ENCODE peak calls at places on chromosomes 7 and 10, in eight cellular contexts. B, U, D, Y, Q, G, M and T are unnamed samples.

GRCh38 chr10:102509387-102509786 is 5.6 kb downstream of the SUFU start:
- DNase-seq in U (no peak), M (no peak), Q (no peak), D (peak; percentile 7), B (no peak), G (no peak), Y (peak; percentile 14), T (no peak)

GRCh38 chr10:80462277-80462985 is 8.3 kb downstream of the TSPAN14 start:
- DNase-seq in M (no peak), Y (no peak), D (no peak), G (no peak), Q (no peak), B (no peak), U (peak; percentile 58), T (no peak)

GRCh38 chr7:50731703-50732582 is 50.8 kb downstream of the GRB10 start:
- DNase-seq in D (no peak), U (no peak), Y (no peak), Q (no peak), M (no peak), B (no peak), G (no peak), T (no peak)

GRCh38 chr7:11665381-11665780 is 166.6 kb downstream of the THSD7A start:
- DNase-seq in U (no peak), D (no peak), B (no peak), G (no peak), M (no peak), Q (no peak), Y (no peak), T (no peak)

GRCh38 chr7:101740981-101741725 is 76.3 kb upstream of the CUX1 start:
- DNase-seq in Q (no peak), U (no peak), D (no peak), M (no peak), G (no peak), B (no peak), Y (no peak), T (no peak)

GRCh38 chr10:97335188-97335619 is 675 bp upstream of the FRAT2 start:
- DNase-seq in Y (no peak), Q (peak; percentile 2), G (peak; percentile 71), U (no peak), B (no peak), M (no peak), D (no peak), T (no peak)

GRCh38 chr10:128873408-128873807 is 593.6 kb upstream of the MGMT start:
- DNase-seq in M (no peak), B (no peak), G (no peak), D (no peak), U (no peak), Q (no peak), Y (no peak), T (no peak)

GRCh38 chr10:100173035-100173434 is 12.8 kb downstream of the ERLIN1 start:
- DNase-seq in M (no peak), B (no peak), Q (no peak), D (no peak), G (no peak), Y (no peak), U (no peak), T (no peak)

GRCh38 chr7:6558837-6559236 is 7.6 kb upstream of the GRID2IP start:
- DNase-seq in Q (no peak), M (peak; percentile 45), B (peak; percentile 73), U (no peak), Y (peak; percentile 18), D (peak; percentile 59), G (peak; percentile 87), T (no peak)

GRCh38 chr7:112462236-112462635 is 12.0 kb downstream of the IFRD1 start:
- DNase-seq in Y (peak; percentile 45), D (peak; percentile 69), Q (no peak), G (no peak), M (no peak), B (peak; percentile 52), U (peak; percentile 36), T (no peak)

GRCh38 chr10:69674786-69675185 is 44.7 kb downstream of the FAM241B start:
- DNase-seq in Y (no peak), U (no peak), G (no peak), Q (no peak), B (no peak), M (no peak), D (no peak), T (no peak)

GRCh38 chr10:112813866-112814596 is 136.0 kb upstream of the TCF7L2 start:
- DNase-seq in D (no peak), M (no peak), Q (no peak), G (no peak), B (no peak), U (no peak), Y (no peak), T (no peak)

GRCh38 chr10:75773139-75773801 is 341.8 kb downstream of the LRMDA start:
- DNase-seq in B (peak; percentile 92), M (no peak), Y (peak; percentile 85), D (no peak), Q (no peak), G (no peak), U (no peak), T (no peak)

GRCh38 chr10:31927597-31928530 is 767 bp downstream of the ARHGAP12 start:
- DNase-seq in U (peak; percentile 46), B (peak; percentile 74), M (peak; percentile 56), Y (no peak), G (peak; percentile 79), D (peak; percentile 46), Q (peak; percentile 33), T (peak; percentile 39)

GRCh38 chr7:5629941-5630340 is 151.5 kb downstream of the RNF216 start:
- DNase-seq in Q (no peak), M (no peak), U (no peak), D (no peak), B (no peak), Y (peak; percentile 75), G (no peak), T (no peak)

GRCh38 chr7:18396953-18397352 is 98.6 kb upstream of the HDAC9 start:
- DNase-seq in M (no peak), B (no peak), G (peak; percentile 24), Q (no peak), D (no peak), U (no peak), Y (no peak), T (no peak)

GRCh38 chr7:112135815-112136706 is 70.1 kb downstream of the DOCK4 start:
- DNase-seq in G (no peak), Y (no peak), U (peak; percentile 39), B (peak; percentile 21), M (no peak), Q (no peak), D (no peak), T (no peak)

GRCh38 chr7:87510430-87510875 is 35.0 kb upstream of the ABCB4 start:
- DNase-seq in U (no peak), G (peak; percentile 17), M (no peak), Y (no peak), D (no peak), B (no peak), Q (no peak), T (no peak)

GRCh38 chr7:80869385-80869784 is 49.5 kb downstream of the SEMA3C start:
- DNase-seq in M (no peak), G (no peak), Y (no peak), B (no peak), D (no peak), Q (no peak), U (no peak), T (no peak)

GRCh38 chr10:102773986-102774385 is 30.2 kb downstream of the WBP1L start:
- DNase-seq in U (no peak), Y (no peak), Q (no peak), B (no peak), D (no peak), M (no peak), G (no peak), T (no peak)

GRCh38 chr10:114686013-114686412 is 27.9 kb upstream of the ABLIM1 start:
- DNase-seq in B (no peak), M (no peak), Y (no peak), Q (no peak), U (no peak), G (no peak), D (no peak), T (no peak)

GRCh38 chr7:91940171-91940570 is 491 bp upstream of the AKAP9 start:
- DNase-seq in Q (peak; percentile 11), Y (peak; percentile 22), B (peak; percentile 14), U (peak; percentile 38), M (peak; percentile 22), D (peak; percentile 14), G (peak; percentile 70), T (peak; percentile 25)

GRCh38 chr10:120641695-120642094 is 184.7 kb downstream of the PLPP4 start:
- DNase-seq in Q (no peak), G (no peak), M (no peak), D (no peak), U (no peak), B (no peak), Y (no peak), T (no peak)

GRCh38 chr10:32210306-32211045 is 136.5 kb downstream of the EPC1 start:
- DNase-seq in G (peak; percentile 74), M (peak; percentile 19), D (peak; percentile 51), B (peak; percentile 65), Y (peak; percentile 60), U (no peak), Q (no peak), T (no peak)

GRCh38 chr7:80432166-80432565 is 79.7 kb downstream of the GNAT3 start:
- DNase-seq in Y (no peak), D (no peak), G (no peak), M (no peak), B (no peak), U (no peak), Q (no peak), T (no peak)

GRCh38 chr7:25628446-25628845 is 400.2 kb upstream of the NPVF start:
- DNase-seq in G (no peak), U (no peak), Q (no peak), B (no peak), D (no peak), Y (no peak), M (no peak), T (no peak)

GRCh38 chr10:132626019-132626760 is 88.6 kb downstream of the INPP5A start:
- DNase-seq in M (no peak), Y (no peak), U (peak; percentile 20), G (no peak), B (no peak), D (no peak), Q (no peak), T (no peak)

GRCh38 chr7:133207687-133208086 is 45.2 kb upstream of the EXOC4 start:
- DNase-seq in Q (no peak), G (peak; percentile 63), D (no peak), B (peak; percentile 21), U (no peak), M (no peak), Y (no peak), T (no peak)
- TF ChIP-seq CTCF in Q (peak; percentile 30), G (peak; percentile 51), D (peak; percentile 12), B (peak; percentile 35), U (no peak), M (no peak), Y (peak; percentile 28), T (no peak)

GRCh38 chr7:105972276-105972675 is 9.2 kb downstream of the CDHR3 start:
- DNase-seq in Y (no peak), M (no peak), G (no peak), B (no peak), Q (no peak), D (no peak), U (no peak), T (no peak)
- TF ChIP-seq CTCF in Y (no peak), M (no peak), G (no peak), B (no peak), Q (no peak), D (no peak), U (no peak), T (no peak)

GRCh38 chr7:134357486-134357885 is 40.8 kb upstream of the SLC35B4 start:
- DNase-seq in U (no peak), Y (no peak), G (peak; percentile 23), B (no peak), M (no peak), D (no peak), Q (no peak), T (no peak)
- TF ChIP-seq CTCF in U (no peak), Y (no peak), G (peak; percentile 7), B (no peak), M (no peak), D (no peak), Q (no peak), T (no peak)

GRCh38 chr10:71713135-71714040 is 6.2 kb downstream of the C10orf105 start:
- DNase-seq in D (peak; percentile 44), M (no peak), B (no peak), Y (peak; percentile 34), Q (no peak), G (peak; percentile 17), U (peak; percentile 96), T (no peak)
- TF ChIP-seq CTCF in D (no peak), M (no peak), B (no peak), Y (peak; percentile 40), Q (no peak), G (no peak), U (no peak), T (no peak)